ENCODE peak calls at places on chromosome 20, in seven cellular contexts. One of them, this sample, is unnamed.

GRCh38 chr20:57087102-57087501 is 179.3 kb downstream of the BMP7 start:
- DNase-seq in hepatocyte: no peak
- DNase-seq in GM23338: no peak
- DNase-seq in neural progenitor cell: no peak
- DNase-seq in GM23248: no peak
- DNase-seq in PC-3: peak; percentile 43
- DNase-seq in HCT116: peak; percentile 56
- DNase-seq in this sample: no peak

GRCh38 chr20:9515211-9515580 is 806 bp downstream of the LAMP5 start:
- DNase-seq in hepatocyte: no peak
- DNase-seq in GM23338: no peak
- DNase-seq in neural progenitor cell: no peak
- DNase-seq in GM23248: no peak
- DNase-seq in PC-3: no peak
- DNase-seq in HCT116: no peak
- DNase-seq in this sample: peak; percentile 37

GRCh38 chr20:24027229-24027628 is 38.6 kb upstream of the GGTLC1 start:
- DNase-seq in hepatocyte: no peak
- DNase-seq in GM23338: no peak
- DNase-seq in neural progenitor cell: no peak
- DNase-seq in GM23248: peak; percentile 4
- DNase-seq in PC-3: peak; percentile 22
- DNase-seq in HCT116: no peak
- DNase-seq in this sample: peak; percentile 91

GRCh38 chr20:49482621-49483017 is at the start of gene KCNB1:
- DNase-seq in hepatocyte: peak; percentile 93
- DNase-seq in GM23338: peak; percentile 94
- DNase-seq in neural progenitor cell: peak; percentile 96
- DNase-seq in GM23248: peak; percentile 72
- DNase-seq in PC-3: peak; percentile 52
- DNase-seq in HCT116: no peak
- DNase-seq in this sample: peak; percentile 19

GRCh38 chr20:57835053-57835452 is 125.2 kb upstream of the PMEPA1 start:
- DNase-seq in hepatocyte: no peak
- DNase-seq in GM23338: no peak
- DNase-seq in neural progenitor cell: no peak
- DNase-seq in GM23248: no peak
- DNase-seq in PC-3: no peak
- DNase-seq in HCT116: no peak
- DNase-seq in this sample: no peak

GRCh38 chr20:24118781-24119175 is 130.2 kb upstream of the GGTLC1 start:
- DNase-seq in hepatocyte: no peak
- DNase-seq in GM23338: no peak
- DNase-seq in neural progenitor cell: no peak
- DNase-seq in GM23248: peak; percentile 11
- DNase-seq in PC-3: peak; percentile 78
- DNase-seq in HCT116: no peak
- DNase-seq in this sample: no peak

GRCh38 chr20:52056203-52057062 is 135.1 kb downstream of the ZFP64 start:
- DNase-seq in hepatocyte: no peak
- DNase-seq in GM23338: no peak
- DNase-seq in neural progenitor cell: no peak
- DNase-seq in GM23248: peak; percentile 90
- DNase-seq in PC-3: peak; percentile 99
- DNase-seq in HCT116: peak; percentile 7
- DNase-seq in this sample: no peak

GRCh38 chr20:58649288-58650180 is 1.5 kb upstream of the STX16 start:
- DNase-seq in hepatocyte: peak; percentile 32
- DNase-seq in GM23338: peak; percentile 58
- DNase-seq in neural progenitor cell: peak; percentile 51
- DNase-seq in GM23248: no peak
- DNase-seq in PC-3: no peak
- DNase-seq in HCT116: no peak
- DNase-seq in this sample: no peak

GRCh38 chr20:4973330-4974097 is 27.8 kb downstream of the SLC23A2 start:
- DNase-seq in hepatocyte: peak; percentile 18
- DNase-seq in GM23338: no peak
- DNase-seq in neural progenitor cell: no peak
- DNase-seq in GM23248: peak; percentile 85
- DNase-seq in PC-3: no peak
- DNase-seq in HCT116: no peak
- DNase-seq in this sample: peak; percentile 76

GRCh38 chr20:58661298-58662141 is 10.4 kb downstream of the STX16 start:
- DNase-seq in hepatocyte: no peak
- DNase-seq in GM23338: no peak
- DNase-seq in neural progenitor cell: no peak
- DNase-seq in GM23248: no peak
- DNase-seq in PC-3: no peak
- DNase-seq in HCT116: no peak
- DNase-seq in this sample: no peak

GRCh38 chr20:45592574-45593189 is 13.6 kb upstream of the WFDC8 start:
- DNase-seq in hepatocyte: peak; percentile 61
- DNase-seq in GM23338: peak; percentile 85
- DNase-seq in neural progenitor cell: peak; percentile 67
- DNase-seq in GM23248: peak; percentile 62
- DNase-seq in PC-3: peak; percentile 90
- DNase-seq in HCT116: peak; percentile 83
- DNase-seq in this sample: peak; percentile 82

GRCh38 chr20:17835240-17835940 is 133.2 kb downstream of the SNX5 start:
- DNase-seq in hepatocyte: peak; percentile 41
- DNase-seq in GM23338: no peak
- DNase-seq in neural progenitor cell: no peak
- DNase-seq in GM23248: peak; percentile 95
- DNase-seq in PC-3: peak; percentile 97
- DNase-seq in HCT116: peak; percentile 55
- DNase-seq in this sample: no peak

GRCh38 chr20:10653593-10654288 is 20.1 kb downstream of the JAG1 start:
- DNase-seq in hepatocyte: no peak
- DNase-seq in GM23338: no peak
- DNase-seq in neural progenitor cell: no peak
- DNase-seq in GM23248: peak; percentile 72
- DNase-seq in PC-3: no peak
- DNase-seq in HCT116: no peak
- DNase-seq in this sample: no peak

GRCh38 chr20:57695012-57695411 is 14.8 kb downstream of the PMEPA1 start:
- DNase-seq in hepatocyte: no peak
- DNase-seq in GM23338: no peak
- DNase-seq in neural progenitor cell: no peak
- DNase-seq in GM23248: no peak
- DNase-seq in PC-3: peak; percentile 99
- DNase-seq in HCT116: peak; percentile 48
- DNase-seq in this sample: no peak

GRCh38 chr20:47972916-47973309 is 187.6 kb upstream of the SULF2 start:
- DNase-seq in hepatocyte: no peak
- DNase-seq in GM23338: no peak
- DNase-seq in neural progenitor cell: no peak
- DNase-seq in GM23248: no peak
- DNase-seq in PC-3: no peak
- DNase-seq in HCT116: no peak
- DNase-seq in this sample: no peak

GRCh38 chr20:43937586-43937985 is 22.9 kb downstream of the TOX2 start:
- DNase-seq in hepatocyte: no peak
- DNase-seq in GM23338: no peak
- DNase-seq in neural progenitor cell: no peak
- DNase-seq in GM23248: peak; percentile 68
- DNase-seq in PC-3: no peak
- DNase-seq in HCT116: no peak
- DNase-seq in this sample: peak; percentile 3

GRCh38 chr20:5056801-5057599 is 55.7 kb upstream of the SLC23A2 start:
- DNase-seq in hepatocyte: no peak
- DNase-seq in GM23338: peak; percentile 64
- DNase-seq in neural progenitor cell: no peak
- DNase-seq in GM23248: peak; percentile 65
- DNase-seq in PC-3: peak; percentile 71
- DNase-seq in HCT116: peak; percentile 26
- DNase-seq in this sample: peak; percentile 77

DNA sequence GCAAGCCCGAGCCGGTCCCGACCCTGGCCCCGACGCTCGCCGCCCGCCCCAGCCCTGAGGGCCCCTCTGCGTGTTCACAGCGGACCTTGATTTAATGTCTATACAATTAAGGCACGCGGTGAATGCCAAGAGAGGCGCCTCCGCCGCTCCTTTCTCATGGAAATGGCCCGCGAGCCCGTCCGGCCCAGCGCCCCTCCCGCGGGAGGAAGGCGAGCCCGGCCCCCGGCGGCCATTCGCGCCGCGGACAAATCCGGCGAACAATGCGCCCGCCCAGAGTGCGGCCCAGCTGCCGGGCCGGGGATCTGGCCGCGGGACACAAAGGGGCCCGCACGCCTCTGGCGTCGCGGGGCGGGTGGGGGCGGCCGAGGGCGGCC is 37.5 kb downstream of the YTHDF1 start:
- DNase-seq in hepatocyte: no peak
- DNase-seq in GM23338: peak; percentile 89
- DNase-seq in neural progenitor cell: peak; percentile 93
- DNase-seq in GM23248: no peak
- DNase-seq in PC-3: no peak
- DNase-seq in HCT116: no peak
- DNase-seq in this sample: no peak
- TF ChIP-seq EZH2 in hepatocyte: peak; percentile 72
- TF ChIP-seq EZH2 in GM23338: no peak
- TF ChIP-seq EZH2 in neural progenitor cell: no peak
- TF ChIP-seq EZH2 in GM23248: peak; percentile 24
- TF ChIP-seq EZH2 in PC-3: peak; percentile 78
- TF ChIP-seq EZH2 in HCT116: no peak
- TF ChIP-seq EZH2 in this sample: no peak

GRCh38 chr20:40525356-40525755 is 163.7 kb downstream of the MAFB start:
- DNase-seq in hepatocyte: no peak
- DNase-seq in GM23338: no peak
- DNase-seq in neural progenitor cell: no peak
- DNase-seq in GM23248: peak; percentile 41
- DNase-seq in PC-3: no peak
- DNase-seq in HCT116: no peak
- DNase-seq in this sample: no peak
- TF ChIP-seq EZH2phosphoT487 in hepatocyte: no peak
- TF ChIP-seq EZH2phosphoT487 in GM23338: no peak
- TF ChIP-seq EZH2phosphoT487 in neural progenitor cell: no peak
- TF ChIP-seq EZH2phosphoT487 in GM23248: no peak
- TF ChIP-seq EZH2phosphoT487 in PC-3: no peak
- TF ChIP-seq EZH2phosphoT487 in HCT116: no peak
- TF ChIP-seq EZH2phosphoT487 in this sample: no peak

GRCh38 chr20:63828545-63828944 is 2.5 kb downstream of the ZBTB46 start:
- DNase-seq in hepatocyte: no peak
- DNase-seq in GM23338: no peak
- DNase-seq in neural progenitor cell: no peak
- DNase-seq in GM23248: no peak
- DNase-seq in PC-3: no peak
- DNase-seq in HCT116: no peak
- DNase-seq in this sample: no peak

GRCh38 chr20:63829943-63830820 is 882 bp downstream of the ZBTB46 start:
- DNase-seq in hepatocyte: peak; percentile 38
- DNase-seq in GM23338: peak; percentile 61
- DNase-seq in neural progenitor cell: peak; percentile 74
- DNase-seq in GM23248: peak; percentile 39
- DNase-seq in PC-3: no peak
- DNase-seq in HCT116: no peak
- DNase-seq in this sample: no peak

GRCh38 chr20:63830821-63831593 is at the start of gene ZBTB46:
- DNase-seq in hepatocyte: peak; percentile 84
- DNase-seq in GM23338: peak; percentile 68
- DNase-seq in neural progenitor cell: peak; percentile 87
- DNase-seq in GM23248: peak; percentile 75
- DNase-seq in PC-3: peak; percentile 48
- DNase-seq in HCT116: no peak
- DNase-seq in this sample: peak; percentile 53

GRCh38 chr20:63828951-63829350 is 2.1 kb downstream of the ZBTB46 start:
- DNase-seq in hepatocyte: no peak
- DNase-seq in GM23338: no peak
- DNase-seq in neural progenitor cell: no peak
- DNase-seq in GM23248: no peak
- DNase-seq in PC-3: no peak
- DNase-seq in HCT116: no peak
- DNase-seq in this sample: no peak

GRCh38 chr20:63829598-63829942 is 1.5 kb downstream of the ZBTB46 start:
- DNase-seq in hepatocyte: no peak
- DNase-seq in GM23338: no peak
- DNase-seq in neural progenitor cell: no peak
- DNase-seq in GM23248: no peak
- DNase-seq in PC-3: no peak
- DNase-seq in HCT116: no peak
- DNase-seq in this sample: no peak
- TF ChIP-seq EZH2 in hepatocyte: no peak
- TF ChIP-seq EZH2 in GM23338: no peak
- TF ChIP-seq EZH2 in neural progenitor cell: no peak
- TF ChIP-seq EZH2 in GM23248: no peak
- TF ChIP-seq EZH2 in PC-3: no peak
- TF ChIP-seq EZH2 in HCT116: no peak
- TF ChIP-seq EZH2 in this sample: no peak

GRCh38 chr20:63968928-63969760 is 586 bp downstream of the ZNF512B start:
- DNase-seq in hepatocyte: no peak
- DNase-seq in GM23338: peak; percentile 59
- DNase-seq in neural progenitor cell: peak; percentile 56
- DNase-seq in GM23248: peak; percentile 50
- DNase-seq in PC-3: no peak
- DNase-seq in HCT116: no peak
- DNase-seq in this sample: no peak
- TF ChIP-seq EZH2phosphoT487 in hepatocyte: no peak
- TF ChIP-seq EZH2phosphoT487 in GM23338: no peak
- TF ChIP-seq EZH2phosphoT487 in neural progenitor cell: no peak
- TF ChIP-seq EZH2phosphoT487 in GM23248: no peak
- TF ChIP-seq EZH2phosphoT487 in PC-3: no peak
- TF ChIP-seq EZH2phosphoT487 in HCT116: no peak
- TF ChIP-seq EZH2phosphoT487 in this sample: no peak

DNA sequence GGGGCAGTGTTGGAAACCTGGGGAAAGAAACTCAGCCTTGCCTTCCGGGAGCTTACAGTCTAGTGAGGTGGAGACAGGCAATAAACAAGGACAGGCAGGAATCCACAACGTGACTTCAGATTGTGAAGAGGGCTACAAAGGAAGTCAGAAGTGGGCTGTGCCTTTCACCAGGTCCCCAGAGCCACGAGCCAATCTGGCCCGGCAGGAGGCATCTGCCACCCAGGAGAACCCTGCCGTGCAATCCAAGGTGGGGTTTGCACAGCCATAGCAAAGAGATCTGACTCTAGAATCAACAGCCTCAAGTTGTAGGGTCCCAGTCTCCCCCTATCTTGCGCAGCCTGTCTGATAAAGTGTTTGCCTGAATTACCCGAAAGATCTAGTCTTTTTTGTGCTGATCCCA is 5.5 kb downstream of the SLC32A1 start:
- DNase-seq in hepatocyte: no peak
- DNase-seq in GM23338: no peak
- DNase-seq in neural progenitor cell: no peak
- DNase-seq in GM23248: no peak
- DNase-seq in PC-3: no peak
- DNase-seq in HCT116: no peak
- DNase-seq in this sample: no peak
- TF ChIP-seq EZH2 in hepatocyte: no peak
- TF ChIP-seq EZH2 in GM23338: no peak
- TF ChIP-seq EZH2 in neural progenitor cell: no peak
- TF ChIP-seq EZH2 in GM23248: no peak
- TF ChIP-seq EZH2 in PC-3: no peak
- TF ChIP-seq EZH2 in HCT116: no peak
- TF ChIP-seq EZH2 in this sample: no peak

GRCh38 chr20:53069121-53069520 is 97.0 kb downstream of the TSHZ2 start:
- DNase-seq in hepatocyte: no peak
- DNase-seq in GM23338: no peak
- DNase-seq in neural progenitor cell: no peak
- DNase-seq in GM23248: no peak
- DNase-seq in PC-3: no peak
- DNase-seq in HCT116: no peak
- DNase-seq in this sample: no peak
- TF ChIP-seq EZH2phosphoT487 in hepatocyte: no peak
- TF ChIP-seq EZH2phosphoT487 in GM23338: no peak
- TF ChIP-seq EZH2phosphoT487 in neural progenitor cell: no peak
- TF ChIP-seq EZH2phosphoT487 in GM23248: no peak
- TF ChIP-seq EZH2phosphoT487 in PC-3: no peak
- TF ChIP-seq EZH2phosphoT487 in HCT116: no peak
- TF ChIP-seq EZH2phosphoT487 in this sample: no peak